ENCODE peak calls at places on chromosomes 6 and 20, in seven cellular contexts. One of them, this sample, is unnamed. For H3K27me3, the result is how much of the 10 kb centered on the place peaks cover.

GRCh38 chr6:54135665-54136370 is 24.6 kb downstream of the MLIP start:
- DNase-seq in ovary: no peak
- DNase-seq in left ventricle myocardium inferior: no peak
- DNase-seq in HepG2: peak
- DNase-seq in cardiac muscle cell: no peak
- DNase-seq in stomach: no peak
- DNase-seq in uterus: no peak
- DNase-seq in this sample: no peak

GRCh38 chr6:28224131-28225055 is 682 bp upstream of the ZSCAN9 start:
- DNase-seq in ovary: no peak
- DNase-seq in left ventricle myocardium inferior: no peak
- DNase-seq in HepG2: no peak
- DNase-seq in cardiac muscle cell: no peak
- DNase-seq in stomach: no peak
- DNase-seq in uterus: no peak
- DNase-seq in this sample: no peak

GRCh38 chr20:42218566-42218965 is 600.4 kb upstream of the CHD6 start:
- DNase-seq in ovary: no peak
- DNase-seq in left ventricle myocardium inferior: no peak
- DNase-seq in HepG2: no peak
- DNase-seq in cardiac muscle cell: no peak
- DNase-seq in stomach: no peak
- DNase-seq in uterus: no peak
- DNase-seq in this sample: peak

GRCh38 chr20:37538003-37538402 is 10.3 kb upstream of the BLCAP start:
- DNase-seq in ovary: no peak
- DNase-seq in left ventricle myocardium inferior: no peak
- DNase-seq in HepG2: peak
- DNase-seq in cardiac muscle cell: no peak
- DNase-seq in stomach: no peak
- DNase-seq in uterus: no peak
- DNase-seq in this sample: no peak

GRCh38 chr6:10210052-10210451 is 204.8 kb downstream of the TFAP2A start:
- DNase-seq in ovary: no peak
- DNase-seq in left ventricle myocardium inferior: no peak
- DNase-seq in HepG2: no peak
- DNase-seq in cardiac muscle cell: no peak
- DNase-seq in stomach: no peak
- DNase-seq in uterus: no peak
- DNase-seq in this sample: no peak

GRCh38 chr6:48113130-48113529 is 2.1 kb upstream of the PTCHD4 start:
- DNase-seq in ovary: no peak
- DNase-seq in left ventricle myocardium inferior: no peak
- DNase-seq in HepG2: no peak
- DNase-seq in cardiac muscle cell: no peak
- DNase-seq in stomach: no peak
- DNase-seq in uterus: no peak
- DNase-seq in this sample: peak

GRCh38 chr6:10463491-10464481 is 48.9 kb upstream of the TFAP2A start:
- DNase-seq in ovary: no peak
- DNase-seq in left ventricle myocardium inferior: no peak
- DNase-seq in HepG2: no peak
- DNase-seq in cardiac muscle cell: no peak
- DNase-seq in stomach: no peak
- DNase-seq in uterus: no peak
- DNase-seq in this sample: no peak

GRCh38 chr6:150934380-150934779 is 68.9 kb downstream of the MTHFD1L start:
- DNase-seq in ovary: no peak
- DNase-seq in left ventricle myocardium inferior: no peak
- DNase-seq in HepG2: peak
- DNase-seq in cardiac muscle cell: no peak
- DNase-seq in stomach: no peak
- DNase-seq in uterus: no peak
- DNase-seq in this sample: no peak

GRCh38 chr6:116309657-116310056 is 29.9 kb upstream of the TSPYL1 start:
- DNase-seq in ovary: no peak
- DNase-seq in left ventricle myocardium inferior: no peak
- DNase-seq in HepG2: no peak
- DNase-seq in cardiac muscle cell: no peak
- DNase-seq in stomach: no peak
- DNase-seq in uterus: no peak
- DNase-seq in this sample: no peak

GRCh38 chr6:143842468-143842901 is 653 bp upstream of the LTV1 start:
- DNase-seq in ovary: peak
- DNase-seq in left ventricle myocardium inferior: no peak
- DNase-seq in HepG2: no peak
- DNase-seq in cardiac muscle cell: no peak
- DNase-seq in stomach: no peak
- DNase-seq in uterus: no peak
- DNase-seq in this sample: no peak

GRCh38 chr6:31042801-31043200 is 32.5 kb downstream of the MUC22 start:
- DNase-seq in ovary: peak
- DNase-seq in left ventricle myocardium inferior: peak
- DNase-seq in HepG2: peak
- DNase-seq in cardiac muscle cell: peak
- DNase-seq in stomach: peak
- DNase-seq in uterus: peak
- DNase-seq in this sample: no peak

GRCh38 chr6:4931530-4932505 is 72.0 kb downstream of the RPP40 start:
- DNase-seq in ovary: no peak
- DNase-seq in left ventricle myocardium inferior: no peak
- DNase-seq in HepG2: peak
- DNase-seq in cardiac muscle cell: peak
- DNase-seq in stomach: no peak
- DNase-seq in uterus: no peak
- DNase-seq in this sample: no peak

GRCh38 chr6:154907293-154907692 is 87.8 kb upstream of the TIAM2 start:
- DNase-seq in ovary: no peak
- DNase-seq in left ventricle myocardium inferior: no peak
- DNase-seq in HepG2: no peak
- DNase-seq in cardiac muscle cell: no peak
- DNase-seq in stomach: no peak
- DNase-seq in uterus: no peak
- DNase-seq in this sample: no peak

GRCh38 chr6:148535976-148536375 is 193.3 kb downstream of the SASH1 start:
- DNase-seq in ovary: no peak
- DNase-seq in left ventricle myocardium inferior: no peak
- DNase-seq in HepG2: no peak
- DNase-seq in cardiac muscle cell: no peak
- DNase-seq in stomach: no peak
- DNase-seq in uterus: no peak
- DNase-seq in this sample: no peak

GRCh38 chr20:24782221-24782620 is 166.8 kb upstream of the CST7 start:
- DNase-seq in ovary: no peak
- DNase-seq in left ventricle myocardium inferior: no peak
- DNase-seq in HepG2: no peak
- DNase-seq in cardiac muscle cell: no peak
- DNase-seq in stomach: no peak
- DNase-seq in uterus: no peak
- DNase-seq in this sample: no peak

GRCh38 chr6:75539136-75539535 is 45.5 kb upstream of the FILIP1 start:
- DNase-seq in ovary: no peak
- DNase-seq in left ventricle myocardium inferior: no peak
- DNase-seq in HepG2: no peak
- DNase-seq in cardiac muscle cell: no peak
- DNase-seq in stomach: no peak
- DNase-seq in uterus: no peak
- DNase-seq in this sample: no peak

GRCh38 chr20:37071481-37071911 is 24.3 kb downstream of the RBL1 start:
- DNase-seq in ovary: no peak
- DNase-seq in left ventricle myocardium inferior: no peak
- DNase-seq in HepG2: no peak
- DNase-seq in cardiac muscle cell: no peak
- DNase-seq in stomach: no peak
- DNase-seq in uterus: no peak
- DNase-seq in this sample: no peak

GRCh38 chr6:139595183-139595582 is 220.7 kb upstream of the CITED2 start:
- DNase-seq in ovary: no peak
- DNase-seq in left ventricle myocardium inferior: no peak
- DNase-seq in HepG2: no peak
- DNase-seq in cardiac muscle cell: no peak
- DNase-seq in stomach: no peak
- DNase-seq in uterus: no peak
- DNase-seq in this sample: no peak

GRCh38 chr20:31666258-31667042 is 28.7 kb downstream of the COX4I2 start:
- DNase-seq in ovary: no peak
- DNase-seq in left ventricle myocardium inferior: peak
- DNase-seq in HepG2: no peak
- DNase-seq in cardiac muscle cell: no peak
- DNase-seq in stomach: no peak
- DNase-seq in uterus: no peak
- DNase-seq in this sample: peak

GRCh38 chr6:33632603-33633039 is 11.5 kb downstream of the ITPR3 start:
- DNase-seq in ovary: peak
- DNase-seq in left ventricle myocardium inferior: no peak
- DNase-seq in HepG2: peak
- DNase-seq in cardiac muscle cell: peak
- DNase-seq in stomach: peak
- DNase-seq in uterus: no peak
- DNase-seq in this sample: peak

GRCh38 chr6:47246556-47246955 is 63.1 kb downstream of the TNFRSF21 start:
- DNase-seq in ovary: no peak
- DNase-seq in left ventricle myocardium inferior: no peak
- DNase-seq in HepG2: no peak
- DNase-seq in cardiac muscle cell: no peak
- DNase-seq in stomach: no peak
- DNase-seq in uterus: no peak
- DNase-seq in this sample: no peak

GRCh38 chr6:52877168-52877567 is 32.3 kb downstream of the GSTA3 start:
- DNase-seq in ovary: no peak
- DNase-seq in left ventricle myocardium inferior: no peak
- DNase-seq in HepG2: no peak
- DNase-seq in cardiac muscle cell: no peak
- DNase-seq in stomach: no peak
- DNase-seq in uterus: no peak
- DNase-seq in this sample: no peak

GRCh38 chr6:25177629-25178028 is 101.5 kb upstream of the CARMIL1 start:
- DNase-seq in ovary: no peak
- DNase-seq in left ventricle myocardium inferior: no peak
- DNase-seq in HepG2: no peak
- DNase-seq in cardiac muscle cell: no peak
- DNase-seq in stomach: no peak
- DNase-seq in uterus: no peak
- DNase-seq in this sample: no peak

GRCh38 chr20:6733965-6734364 is 33.5 kb upstream of the BMP2 start:
- DNase-seq in ovary: no peak
- DNase-seq in left ventricle myocardium inferior: no peak
- DNase-seq in HepG2: no peak
- DNase-seq in cardiac muscle cell: no peak
- DNase-seq in stomach: no peak
- DNase-seq in uterus: no peak
- DNase-seq in this sample: no peak

GRCh38 chr6:154842828-154843227 is 109.6 kb downstream of the SCAF8 start:
- DNase-seq in ovary: no peak
- DNase-seq in left ventricle myocardium inferior: no peak
- DNase-seq in HepG2: no peak
- DNase-seq in cardiac muscle cell: no peak
- DNase-seq in stomach: no peak
- DNase-seq in uterus: no peak
- DNase-seq in this sample: no peak

GRCh38 chr6:54048782-54049181 is 62.5 kb upstream of the MLIP start:
- DNase-seq in ovary: no peak
- DNase-seq in left ventricle myocardium inferior: no peak
- DNase-seq in HepG2: no peak
- DNase-seq in cardiac muscle cell: no peak
- DNase-seq in stomach: no peak
- DNase-seq in uterus: no peak
- DNase-seq in this sample: no peak

GRCh38 chr20:44501448-44501847 is 20.4 kb downstream of the SERINC3 start:
- DNase-seq in ovary: no peak
- DNase-seq in left ventricle myocardium inferior: no peak
- DNase-seq in HepG2: no peak
- DNase-seq in cardiac muscle cell: no peak
- DNase-seq in stomach: no peak
- DNase-seq in uterus: no peak
- DNase-seq in this sample: no peak

GRCh38 chr20:17494201-17494600 is 37.0 kb downstream of the BFSP1 start:
- DNase-seq in ovary: no peak
- DNase-seq in left ventricle myocardium inferior: no peak
- DNase-seq in HepG2: no peak
- DNase-seq in cardiac muscle cell: no peak
- DNase-seq in stomach: no peak
- DNase-seq in uterus: no peak
- DNase-seq in this sample: no peak

GRCh38 chr6:50834929-50835328 is 16.3 kb downstream of the TFAP2B start:
- DNase-seq in ovary: no peak
- DNase-seq in left ventricle myocardium inferior: no peak
- DNase-seq in HepG2: no peak
- DNase-seq in cardiac muscle cell: no peak
- DNase-seq in stomach: no peak
- DNase-seq in uterus: no peak
- DNase-seq in this sample: no peak
- H3K27me3 ChIP-seq in ovary: under half
- H3K27me3 ChIP-seq in left ventricle myocardium inferior: half or more
- H3K27me3 ChIP-seq in HepG2: under half
- H3K27me3 ChIP-seq in cardiac muscle cell: half or more
- H3K27me3 ChIP-seq in stomach: half or more
- H3K27me3 ChIP-seq in uterus: under half
- H3K27me3 ChIP-seq in this sample: under half

GRCh38 chr6:120083186-120083585 is 733.6 kb upstream of the MAN1A1 start:
- DNase-seq in ovary: no peak
- DNase-seq in left ventricle myocardium inferior: no peak
- DNase-seq in HepG2: no peak
- DNase-seq in cardiac muscle cell: no peak
- DNase-seq in stomach: no peak
- DNase-seq in uterus: no peak
- DNase-seq in this sample: no peak

DNA sequence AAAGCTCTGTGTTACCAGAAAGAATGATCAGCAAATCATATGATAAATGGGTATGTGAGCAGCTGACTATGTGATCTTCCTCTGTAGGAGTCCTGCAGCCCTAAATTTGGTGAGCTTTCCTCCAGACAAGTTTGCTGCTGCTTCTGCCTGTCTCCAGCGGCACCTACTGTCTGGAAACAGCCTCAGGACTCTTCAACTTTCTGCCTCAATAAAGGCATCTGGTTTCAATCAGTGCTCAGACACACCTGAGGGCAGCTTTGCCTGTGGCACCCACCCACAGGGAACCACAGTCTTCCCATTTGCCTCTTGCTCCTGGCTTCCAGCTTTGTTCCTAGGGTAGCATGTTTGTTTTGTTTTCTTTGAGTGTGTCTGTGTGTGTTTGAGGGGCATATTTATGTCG is 727.9 kb upstream of the MAN1A1 start:
- DNase-seq in ovary: no peak
- DNase-seq in left ventricle myocardium inferior: no peak
- DNase-seq in HepG2: no peak
- DNase-seq in cardiac muscle cell: peak
- DNase-seq in stomach: no peak
- DNase-seq in uterus: no peak
- DNase-seq in this sample: peak
- TF ChIP-seq CTCF in ovary: no peak
- TF ChIP-seq CTCF in left ventricle myocardium inferior: peak
- TF ChIP-seq CTCF in HepG2: peak
- TF ChIP-seq CTCF in cardiac muscle cell: peak
- TF ChIP-seq CTCF in stomach: no peak
- TF ChIP-seq CTCF in uterus: no peak
- TF ChIP-seq CTCF in this sample: peak

GRCh38 chr20:21505161-21505809 is 8.6 kb downstream of the NKX2-2 start:
- DNase-seq in ovary: peak
- DNase-seq in left ventricle myocardium inferior: peak
- DNase-seq in HepG2: peak
- DNase-seq in cardiac muscle cell: peak
- DNase-seq in stomach: peak
- DNase-seq in uterus: no peak
- DNase-seq in this sample: peak
- H3K4me3 ChIP-seq in ovary: no peak
- H3K4me3 ChIP-seq in left ventricle myocardium inferior: peak
- H3K4me3 ChIP-seq in HepG2: peak
- H3K4me3 ChIP-seq in cardiac muscle cell: peak
- H3K4me3 ChIP-seq in stomach: peak
- H3K4me3 ChIP-seq in uterus: no peak
- H3K4me3 ChIP-seq in this sample: peak

GRCh38 chr6:41348934-41349333 is 13.5 kb downstream of the NCR2 start:
- DNase-seq in ovary: no peak
- DNase-seq in left ventricle myocardium inferior: no peak
- DNase-seq in HepG2: no peak
- DNase-seq in cardiac muscle cell: no peak
- DNase-seq in stomach: no peak
- DNase-seq in uterus: no peak
- DNase-seq in this sample: no peak
- H3K27me3 ChIP-seq in ovary: under half
- H3K27me3 ChIP-seq in left ventricle myocardium inferior: half or more
- H3K27me3 ChIP-seq in HepG2: half or more
- H3K27me3 ChIP-seq in cardiac muscle cell: under half
- H3K27me3 ChIP-seq in stomach: half or more
- H3K27me3 ChIP-seq in uterus: under half
- H3K27me3 ChIP-seq in this sample: under half